ENCODE peak calls at places on chromosome 20, in seven cellular contexts. Y is adrenal gland, K is GM12865, O is cardiac fibroblast, F is NB4, S is A549, X is coronary artery. C is an unnamed sample.

GRCh38 chr20:1946762-1947534 is 46.9 kb downstream of the PDYN start:
- DNase-seq in S (no peak), F (peak; percentile 76), X (no peak), K (no peak), O (peak; percentile 33), Y (no peak), C (no peak)

GRCh38 chr20:5127859-5128409 is 1.1 kb downstream of the CDS2 start:
- DNase-seq in Y (no peak), O (no peak), X (no peak), S (no peak), K (peak; percentile 37), F (no peak), C (no peak)

GRCh38 chr20:32539063-32539816 is 45.9 kb downstream of the NOL4L start:
- DNase-seq in K (no peak), X (no peak), F (no peak), O (no peak), S (no peak), Y (no peak), C (no peak)

GRCh38 chr20:61749406-61750075 is 316.1 kb downstream of the TAF4 start:
- DNase-seq in K (no peak), O (no peak), X (no peak), Y (no peak), F (no peak), S (no peak), C (no peak)

GRCh38 chr20:11553603-11554002 is 364.1 kb upstream of the BTBD3 start:
- DNase-seq in K (no peak), S (peak; percentile 29), X (no peak), Y (no peak), F (peak; percentile 15), O (peak; percentile 29), C (peak; percentile 5)

GRCh38 chr20:25254571-25254970 is 6.7 kb downstream of the PYGB start:
- DNase-seq in O (no peak), S (no peak), F (no peak), K (no peak), X (no peak), Y (no peak), C (no peak)

GRCh38 chr20:40802886-40803285 is 113.8 kb upstream of the MAFB start:
- DNase-seq in S (no peak), K (no peak), F (no peak), X (no peak), Y (no peak), O (no peak), C (no peak)

GRCh38 chr20:31684153-31685003 is 38.3 kb downstream of the BCL2L1 start:
- DNase-seq in Y (no peak), X (no peak), K (peak; percentile 75), F (no peak), S (no peak), O (no peak), C (peak; percentile 31)

GRCh38 chr20:10864076-10864672 is 190.4 kb upstream of the JAG1 start:
- DNase-seq in K (no peak), Y (no peak), X (no peak), O (peak; percentile 72), F (peak; percentile 8), S (peak; percentile 31), C (no peak)

GRCh38 chr20:48236485-48237055 is 451.3 kb upstream of the SULF2 start:
- DNase-seq in Y (no peak), F (no peak), S (no peak), X (no peak), K (no peak), O (no peak), C (no peak)

GRCh38 chr20:34753706-34754461 is 49.7 kb downstream of the TP53INP2 start:
- DNase-seq in O (no peak), Y (no peak), X (no peak), K (peak; percentile 22), F (no peak), S (no peak), C (no peak)

GRCh38 chr20:33995053-33995816 is 1.5 kb downstream of the RALY start:
- DNase-seq in O (peak; percentile 51), F (peak; percentile 60), Y (peak; percentile 29), S (no peak), K (no peak), X (no peak), C (peak; percentile 24)

GRCh38 chr20:64176548-64177419 is 12.5 kb downstream of the MYT1 start:
- DNase-seq in S (no peak), K (no peak), O (no peak), F (no peak), Y (no peak), X (no peak), C (no peak)

GRCh38 chr20:50915424-50915823 is 15.8 kb downstream of the ADNP start:
- DNase-seq in F (no peak), K (no peak), Y (no peak), X (no peak), O (peak; percentile 58), S (no peak), C (no peak)

GRCh38 chr20:21719592-21720214 is 14.2 kb downstream of the PAX1 start:
- DNase-seq in F (peak; percentile 68), O (peak; percentile 71), K (peak; percentile 70), Y (peak; percentile 80), S (peak; percentile 78), X (no peak), C (peak; percentile 13)

GRCh38 chr20:60139663-60140446 is 181.6 kb downstream of the CDH26 start:
- DNase-seq in S (no peak), X (no peak), O (no peak), Y (no peak), K (no peak), F (no peak), C (no peak)

GRCh38 chr20:45845452-45845851 is 11.7 kb downstream of the ACOT8 start:
- DNase-seq in K (no peak), F (no peak), O (no peak), S (no peak), Y (no peak), X (no peak), C (no peak)

GRCh38 chr20:54119744-54120143 is 49.4 kb upstream of the BCAS1 start:
- DNase-seq in Y (no peak), S (no peak), X (no peak), K (no peak), O (no peak), F (no peak), C (no peak)

GRCh38 chr20:25042531-25043498 is 15.1 kb downstream of the ACSS1 start:
- DNase-seq in O (no peak), X (no peak), F (peak; percentile 92), Y (peak; percentile 50), K (peak; percentile 91), S (no peak), C (peak; percentile 86)

GRCh38 chr20:35306931-35307517 is 14.8 kb upstream of the FAM83C start:
- DNase-seq in F (peak; percentile 75), O (peak; percentile 91), Y (no peak), X (no peak), K (peak; percentile 27), S (peak; percentile 84), C (peak; percentile 79)

GRCh38 chr20:21529863-21530262 is 16.0 kb upstream of the NKX2-2 start:
- DNase-seq in K (peak; percentile 27), F (no peak), X (no peak), S (no peak), O (no peak), Y (no peak), C (no peak)

GRCh38 chr20:10357061-10357708 is 76.8 kb downstream of the MKKS start:
- DNase-seq in X (no peak), F (peak; percentile 6), S (peak; percentile 30), Y (no peak), O (no peak), K (no peak), C (no peak)

GRCh38 chr20:16732506-16733152 is 2.8 kb downstream of the SNRPB2 start:
- DNase-seq in X (no peak), F (peak; percentile 89), Y (no peak), K (no peak), O (no peak), S (no peak), C (no peak)

GRCh38 chr20:23265226-23265625 is 85.4 kb upstream of the NXT1 start:
- DNase-seq in Y (no peak), F (no peak), X (peak; percentile 64), K (no peak), S (no peak), O (peak; percentile 64), C (no peak)
- TF ChIP-seq CTCF in Y (no peak), F (no peak), X (no peak), K (no peak), S (no peak), O (peak; percentile 5), C (no peak)

GRCh38 chr20:38999217-38999616 is 37.1 kb downstream of the DHX35 start:
- DNase-seq in S (no peak), O (no peak), Y (no peak), X (no peak), F (no peak), K (no peak), C (no peak)

GRCh38 chr20:39010496-39010895 is 48.4 kb downstream of the DHX35 start:
- DNase-seq in K (no peak), O (no peak), X (no peak), F (no peak), S (no peak), Y (no peak), C (no peak)

GRCh38 chr20:39009348-39009747 is 47.2 kb downstream of the DHX35 start:
- DNase-seq in X (no peak), S (no peak), F (no peak), O (no peak), Y (no peak), K (no peak), C (no peak)

GRCh38 chr20:38999965-39000910 is 38.1 kb downstream of the DHX35 start:
- DNase-seq in X (no peak), O (no peak), S (no peak), F (no peak), K (no peak), Y (no peak), C (no peak)

GRCh38 chr20:39004508-39004907 is 42.4 kb downstream of the DHX35 start:
- DNase-seq in X (no peak), K (peak; percentile 25), Y (no peak), S (no peak), O (no peak), F (no peak), C (no peak)
- H3K4me3 ChIP-seq in X (no peak overlapping the region), K (no peak overlapping the region), Y (no peak overlapping the region), S (no peak overlapping the region), O (no peak overlapping the region), F (no peak overlapping the region), C (no peak overlapping the region)

GRCh38 chr20:38880952-38881735 is 45.1 kb upstream of the FAM83D start:
- DNase-seq in X (no peak), Y (no peak), K (peak; percentile 33), F (peak; percentile 81), O (no peak), S (no peak), C (no peak)
- TF ChIP-seq CTCF in X (no peak), Y (no peak), K (no peak), F (peak; percentile 0), O (no peak), S (no peak), C (no peak)

DNA sequence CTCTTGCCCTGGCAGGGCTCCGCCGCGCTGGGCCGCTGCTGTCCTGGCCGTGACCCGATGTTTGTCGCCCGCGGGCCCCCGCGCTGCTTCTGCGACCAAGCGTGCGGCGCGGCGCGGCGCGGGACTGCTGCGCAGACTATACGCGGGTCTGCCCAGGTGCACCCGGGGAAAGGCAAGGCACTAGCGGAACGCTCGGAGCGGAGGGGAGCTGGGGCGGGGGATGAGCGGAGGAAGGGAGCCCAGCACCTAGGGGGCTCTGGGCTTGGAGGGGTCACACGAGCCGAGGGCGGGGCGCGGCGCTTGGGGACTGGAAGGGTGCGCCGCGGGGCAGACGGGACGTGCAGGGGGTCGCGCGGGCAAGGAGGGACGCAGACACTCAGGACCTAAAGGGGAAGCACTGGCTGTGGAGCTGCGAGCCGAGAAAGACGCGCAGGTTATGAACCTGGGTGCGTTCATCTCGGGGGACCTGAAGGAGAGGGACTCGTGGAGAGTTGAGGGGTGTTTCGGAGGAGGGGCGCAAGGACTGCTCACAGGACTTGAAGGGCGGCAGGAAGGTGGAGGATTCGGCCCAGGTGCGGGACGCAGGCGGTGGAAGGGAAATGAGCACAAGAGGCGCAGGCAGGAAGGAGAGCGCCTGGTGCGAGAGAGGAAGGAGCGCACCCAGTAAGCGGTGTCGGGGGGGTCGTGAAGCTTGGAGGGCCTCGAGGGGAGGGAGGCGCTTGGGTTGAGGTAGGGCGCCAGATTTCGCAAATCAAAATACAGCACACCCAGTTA is 40.8 kb upstream of the ZNFX1 start:
- DNase-seq in X (no peak), F (no peak), O (no peak), S (no peak), K (no peak), Y (no peak), C (peak; percentile 9)
- H3K4me3 ChIP-seq in X (peak overlapping the region; percentile 69), F (no peak overlapping the region), O (peak overlapping the region; percentile 25), S (peak overlapping the region; percentile 44), K (no peak overlapping the region), Y (peak overlapping the region; percentile 25), C (peak overlapping the region; percentile 39)

C was measured in HL-60.